ENCODE peak calls at places on chromosome 1, in seven cellular contexts. One of them, this sample, is unnamed.

GRCh38 chr1:21084111-21084510 is 92.6 kb downstream of the EIF4G3 start:
- DNase-seq in cerebellar cortex: no peak
- DNase-seq in SK-N-SH: no peak
- DNase-seq in fibroblast of villous mesenchyme: no peak
- DNase-seq in HEK293T: no peak
- DNase-seq in stomach: no peak
- DNase-seq in KG1: no peak
- DNase-seq in this sample: no peak

GRCh38 chr1:53060580-53060979 is 1.4 kb upstream of the PODN start:
- DNase-seq in cerebellar cortex: no peak
- DNase-seq in SK-N-SH: no peak
- DNase-seq in fibroblast of villous mesenchyme: peak
- DNase-seq in HEK293T: no peak
- DNase-seq in stomach: no peak
- DNase-seq in KG1: no peak
- DNase-seq in this sample: no peak

GRCh38 chr1:235725493-235725892 is 75.9 kb upstream of the GNG4 start:
- DNase-seq in cerebellar cortex: no peak
- DNase-seq in SK-N-SH: no peak
- DNase-seq in fibroblast of villous mesenchyme: no peak
- DNase-seq in HEK293T: no peak
- DNase-seq in stomach: no peak
- DNase-seq in KG1: no peak
- DNase-seq in this sample: no peak

GRCh38 chr1:71882241-71883036 is 399.9 kb downstream of the NEGR1 start:
- DNase-seq in cerebellar cortex: no peak
- DNase-seq in SK-N-SH: no peak
- DNase-seq in fibroblast of villous mesenchyme: no peak
- DNase-seq in HEK293T: no peak
- DNase-seq in stomach: no peak
- DNase-seq in KG1: no peak
- DNase-seq in this sample: no peak

GRCh38 chr1:195495720-195496635 is 1112.3 kb downstream of the KCNT2 start:
- DNase-seq in cerebellar cortex: no peak
- DNase-seq in SK-N-SH: no peak
- DNase-seq in fibroblast of villous mesenchyme: no peak
- DNase-seq in HEK293T: no peak
- DNase-seq in stomach: no peak
- DNase-seq in KG1: no peak
- DNase-seq in this sample: no peak

GRCh38 chr1:160651428-160652064 is 4.7 kb upstream of the SLAMF1 start:
- DNase-seq in cerebellar cortex: no peak
- DNase-seq in SK-N-SH: no peak
- DNase-seq in fibroblast of villous mesenchyme: no peak
- DNase-seq in HEK293T: no peak
- DNase-seq in stomach: no peak
- DNase-seq in KG1: no peak
- DNase-seq in this sample: no peak

GRCh38 chr1:76950306-76950705 is 83.0 kb downstream of the ST6GALNAC5 start:
- DNase-seq in cerebellar cortex: no peak
- DNase-seq in SK-N-SH: no peak
- DNase-seq in fibroblast of villous mesenchyme: no peak
- DNase-seq in HEK293T: no peak
- DNase-seq in stomach: no peak
- DNase-seq in KG1: no peak
- DNase-seq in this sample: no peak

GRCh38 chr1:201582977-201583376 is 44.0 kb downstream of the NAV1 start:
- DNase-seq in cerebellar cortex: no peak
- DNase-seq in SK-N-SH: no peak
- DNase-seq in fibroblast of villous mesenchyme: no peak
- DNase-seq in HEK293T: no peak
- DNase-seq in stomach: no peak
- DNase-seq in KG1: no peak
- DNase-seq in this sample: no peak

GRCh38 chr1:150553392-150554085 is 4.3 kb downstream of the ADAMTSL4 start:
- DNase-seq in cerebellar cortex: no peak
- DNase-seq in SK-N-SH: no peak
- DNase-seq in fibroblast of villous mesenchyme: no peak
- DNase-seq in HEK293T: no peak
- DNase-seq in stomach: no peak
- DNase-seq in KG1: no peak
- DNase-seq in this sample: no peak

GRCh38 chr1:169149555-169150286 is 43.2 kb downstream of the ATP1B1 start:
- DNase-seq in cerebellar cortex: no peak
- DNase-seq in SK-N-SH: no peak
- DNase-seq in fibroblast of villous mesenchyme: peak
- DNase-seq in HEK293T: no peak
- DNase-seq in stomach: no peak
- DNase-seq in KG1: no peak
- DNase-seq in this sample: no peak

GRCh38 chr1:246122071-246122470 is 385.0 kb downstream of the SMYD3 start:
- DNase-seq in cerebellar cortex: no peak
- DNase-seq in SK-N-SH: no peak
- DNase-seq in fibroblast of villous mesenchyme: no peak
- DNase-seq in HEK293T: no peak
- DNase-seq in stomach: no peak
- DNase-seq in KG1: no peak
- DNase-seq in this sample: no peak

GRCh38 chr1:53089478-53090226 is 27.6 kb downstream of the PODN start:
- DNase-seq in cerebellar cortex: no peak
- DNase-seq in SK-N-SH: no peak
- DNase-seq in fibroblast of villous mesenchyme: peak
- DNase-seq in HEK293T: no peak
- DNase-seq in stomach: peak
- DNase-seq in KG1: no peak
- DNase-seq in this sample: no peak

GRCh38 chr1:97308131-97308530 is 586.5 kb downstream of the PTBP2 start:
- DNase-seq in cerebellar cortex: no peak
- DNase-seq in SK-N-SH: no peak
- DNase-seq in fibroblast of villous mesenchyme: peak
- DNase-seq in HEK293T: no peak
- DNase-seq in stomach: no peak
- DNase-seq in KG1: no peak
- DNase-seq in this sample: no peak

GRCh38 chr1:189022015-189022414 is 1455.6 kb downstream of the BRINP3 start:
- DNase-seq in cerebellar cortex: no peak
- DNase-seq in SK-N-SH: no peak
- DNase-seq in fibroblast of villous mesenchyme: no peak
- DNase-seq in HEK293T: no peak
- DNase-seq in stomach: no peak
- DNase-seq in KG1: no peak
- DNase-seq in this sample: no peak

This sample was measured in SK-N-DZ.